ENCODE peak calls at places on chromosome 4, in ten cellular contexts. Q, Z, K, P, W, T, U, R, L and I are unnamed samples.

GRCh38 chr4:88247148-88247547 is 37.2 kb downstream of the PPM1K start:
- DNase-seq in Q (no peak), Z (no peak), K (no peak), P (no peak), W (no peak), T (no peak), U (no peak), R (no peak), L (no peak), I (no peak)

GRCh38 chr4:106691749-106692148 is 323.2 kb upstream of the GIMD1 start:
- DNase-seq in Q (no peak), Z (peak; percentile 11), K (no peak), P (no peak), W (peak; percentile 53), T (no peak), U (no peak), R (no peak), L (no peak), I (no peak)

GRCh38 chr4:8866421-8866820 is 5.2 kb downstream of the HMX1 start:
- DNase-seq in Q (no peak), Z (no peak), K (no peak), P (no peak), W (peak; percentile 38), T (no peak), U (no peak), R (no peak), L (no peak), I (no peak)

GRCh38 chr4:53593765-53594164 is 2.5 kb upstream of the LNX1 start:
- DNase-seq in Q (no peak), Z (no peak), K (no peak), P (no peak), W (no peak), T (no peak), U (no peak), R (no peak), L (no peak), I (no peak)

GRCh38 chr4:165294907-165295306 is 32.6 kb upstream of the MSMO1 start:
- DNase-seq in Q (no peak), Z (no peak), K (no peak), P (no peak), W (peak; percentile 18), T (no peak), U (peak; percentile 19), R (no peak), L (no peak), I (no peak)

GRCh38 chr4:14091966-14092365 is 464.4 kb upstream of the BOD1L1 start:
- DNase-seq in Q (peak; percentile 21), Z (peak; percentile 52), K (no peak), P (peak; percentile 56), W (no peak), T (no peak), U (no peak), R (no peak), L (no peak), I (no peak)

GRCh38 chr4:128635939-128636551 is 173.5 kb upstream of the JADE1 start:
- DNase-seq in Q (peak; percentile 23), Z (no peak), K (no peak), P (no peak), W (no peak), T (no peak), U (no peak), R (no peak), L (no peak), I (no peak)

GRCh38 chr4:77815651-77816050 is 3.5 kb downstream of the CNOT6L start:
- DNase-seq in Q (no peak), Z (no peak), K (no peak), P (no peak), W (no peak), T (no peak), U (no peak), R (no peak), L (no peak), I (no peak)

GRCh38 chr4:156931267-156931666 is 40.3 kb downstream of the PDGFC start:
- DNase-seq in Q (peak; percentile 94), Z (peak; percentile 93), K (peak; percentile 93), P (peak; percentile 86), W (no peak), T (no peak), U (no peak), R (no peak), L (no peak), I (no peak)

GRCh38 chr4:70364002-70364401 is 3.4 kb downstream of the SMR3A start:
- DNase-seq in Q (no peak), Z (no peak), K (no peak), P (no peak), W (no peak), T (no peak), U (no peak), R (no peak), L (no peak), I (no peak)

GRCh38 chr4:138688531-138689181 is 326.9 kb upstream of the NOCT start:
- DNase-seq in Q (peak; percentile 16), Z (no peak), K (no peak), P (peak; percentile 23), W (no peak), T (no peak), U (no peak), R (no peak), L (no peak), I (no peak)

GRCh38 chr4:147039991-147040575 is 94.4 kb upstream of the TTC29 start:
- DNase-seq in Q (no peak), Z (no peak), K (no peak), P (no peak), W (no peak), T (no peak), U (no peak), R (no peak), L (no peak), I (no peak)

GRCh38 chr4:77579406-77580076 is 26.1 kb upstream of the CXCL13 start:
- DNase-seq in Q (peak; percentile 86), Z (peak; percentile 86), K (peak; percentile 87), P (peak; percentile 78), W (no peak), T (no peak), U (no peak), R (peak; percentile 68), L (no peak), I (no peak)

GRCh38 chr4:146638801-146639351 is at the start of gene POU4F2:
- DNase-seq in Q (no peak), Z (peak; percentile 8), K (no peak), P (no peak), W (peak; percentile 76), T (no peak), U (no peak), R (no peak), L (no peak), I (peak; percentile 51)

GRCh38 chr4:154329268-154329858 is 162.2 kb downstream of the DCHS2 start:
- DNase-seq in Q (peak; percentile 44), Z (peak; percentile 57), K (peak; percentile 21), P (peak; percentile 10), W (peak; percentile 60), T (no peak), U (no peak), R (no peak), L (no peak), I (no peak)

GRCh38 chr4:176721459-176721858 is 71.3 kb downstream of the VEGFC start:
- DNase-seq in Q (no peak), Z (no peak), K (no peak), P (no peak), W (no peak), T (no peak), U (no peak), R (no peak), L (no peak), I (no peak)

GRCh38 chr4:176236909-176237308 is 32.1 kb downstream of the ASB5 start:
- DNase-seq in Q (peak; percentile 13), Z (peak; percentile 10), K (peak; percentile 34), P (peak; percentile 80), W (no peak), T (no peak), U (no peak), R (no peak), L (no peak), I (no peak)

GRCh38 chr4:15681372-15682339 is at the start of gene FAM200B:
- DNase-seq in Q (peak; percentile 98), Z (peak; percentile 98), K (peak; percentile 100), P (peak; percentile 97), W (peak; percentile 100), T (peak; percentile 98), U (peak; percentile 98), R (peak; percentile 84), L (peak; percentile 99), I (peak; percentile 97)
- TF ChIP-seq CTCF in Q (peak; percentile 42), Z (no peak), K (no peak), P (peak; percentile 22), W (peak; percentile 3), T (peak; percentile 3), U (no peak), R (no peak), L (peak; percentile 53), I (no peak)

GRCh38 chr4:161952382-161952781 is 211.4 kb downstream of the FSTL5 start:
- DNase-seq in Q (no peak), Z (no peak), K (no peak), P (no peak), W (no peak), T (no peak), U (no peak), R (no peak), L (no peak), I (no peak)
- TF ChIP-seq CTCF in Q (no peak), Z (no peak), K (peak; percentile 20), P (no peak), W (no peak), T (no peak), U (no peak), R (no peak), L (no peak), I (peak; percentile 26)

GRCh38 chr4:44448548-44449443 is at the start of gene KCTD8:
- DNase-seq in Q (peak; percentile 76), Z (peak; percentile 61), K (peak; percentile 81), P (peak; percentile 39), W (peak; percentile 97), T (peak; percentile 85), U (peak; percentile 20), R (no peak), L (peak; percentile 83), I (peak; percentile 89)
- TF ChIP-seq CTCF in Q (peak; percentile 74), Z (peak; percentile 46), K (peak; percentile 48), P (peak; percentile 54), W (peak; percentile 73), T (peak; percentile 46), U (peak; percentile 22), R (peak; percentile 65), L (peak; percentile 58), I (peak; percentile 77)

DNA sequence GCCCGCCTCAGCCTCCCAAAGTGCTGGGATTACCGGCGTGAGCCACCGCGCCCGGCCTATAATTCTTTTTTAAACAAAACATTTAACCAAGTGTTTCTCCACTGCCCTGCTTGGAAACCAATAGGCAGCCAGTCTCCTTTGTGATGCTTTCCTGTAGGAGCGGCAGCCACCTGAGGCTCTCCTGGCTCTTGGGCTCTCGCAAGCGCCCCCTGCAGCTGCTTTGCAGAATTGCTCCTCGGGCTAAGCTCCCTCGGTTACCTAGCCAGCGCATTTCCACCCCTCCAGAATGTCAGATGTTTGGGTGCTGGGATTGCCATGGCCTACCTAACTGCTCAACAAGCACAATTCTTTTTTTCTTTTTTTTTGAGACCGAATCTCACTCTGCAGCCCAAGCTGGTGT is 7.7 kb downstream of the S100P start:
- DNase-seq in Q (no peak), Z (no peak), K (no peak), P (no peak), W (peak; percentile 96), T (no peak), U (peak; percentile 46), R (no peak), L (no peak), I (no peak)
- TF ChIP-seq CTCF in Q (peak; percentile 33), Z (peak; percentile 37), K (peak; percentile 32), P (peak; percentile 17), W (peak; percentile 87), T (peak; percentile 26), U (no peak), R (peak; percentile 16), L (no peak), I (peak; percentile 49)